ENCODE peak calls at places on chromosomes 4 and X, in five cellular contexts. B is fibroblast of villous mesenchyme, M is breast epithelium, U is psoas muscle, L is MCF 10A. V is an unnamed sample.

GRCh38 chr4:24604558-24605214 is 20.3 kb upstream of the DHX15 start:
- DNase-seq in B (no peak), M (no peak), U (no peak), L (no peak), V (no peak)

GRCh38 chr4:185202984-185203379 is 818 bp downstream of the CFAP97 start:
- DNase-seq in B (no peak), M (no peak), U (no peak), L (no peak), V (no peak)

GRCh38 chr4:73740353-73740778 is at the start of gene CXCL8:
- DNase-seq in B (peak), M (peak), U (no peak), L (peak), V (no peak)

GRCh38 chrX:26851981-26852380 is 611.2 kb downstream of the PPP4R3C start:
- DNase-seq in B (peak), M (no peak), U (no peak), L (peak), V (no peak)

GRCh38 chr4:139587452-139587851 is 31.4 kb upstream of the SETD7 start:
- DNase-seq in B (no peak), M (no peak), U (no peak), L (no peak), V (no peak)

GRCh38 chr4:152850377-152850776 is 70.6 kb downstream of the ARFIP1 start:
- DNase-seq in B (peak), M (peak), U (peak), L (peak), V (no peak)

GRCh38 chr4:137968956-137969709 is 273.0 kb downstream of the SLC7A11 start:
- DNase-seq in B (no peak), M (no peak), U (no peak), L (no peak), V (no peak)

GRCh38 chr4:6233943-6234342 is 33.6 kb upstream of the JAKMIP1 start:
- DNase-seq in B (no peak), M (no peak), U (no peak), L (no peak), V (no peak)

GRCh38 chrX:23765449-23765848 is 17.5 kb upstream of the SAT1 start:
- DNase-seq in B (no peak), M (no peak), U (no peak), L (no peak), V (no peak)

GRCh38 chr4:1488831-1489638 is 82.8 kb upstream of the NKX1-1 start:
- DNase-seq in B (no peak), M (no peak), U (peak), L (no peak), V (peak)

GRCh38 chr4:24857996-24858395 is 54.8 kb downstream of the CCDC149 start:
- DNase-seq in B (peak), M (no peak), U (no peak), L (no peak), V (no peak)

GRCh38 chr4:25590171-25590570 is 65.5 kb upstream of the SLC34A2 start:
- DNase-seq in B (no peak), M (no peak), U (no peak), L (no peak), V (no peak)

GRCh38 chr4:184385705-184386141 is 88.6 kb downstream of the IRF2 start:
- DNase-seq in B (no peak), M (peak), U (no peak), L (no peak), V (no peak)

GRCh38 chrX:102765217-102765616 is 44.7 kb downstream of the GPRASP3 start:
- DNase-seq in B (peak), M (no peak), U (no peak), L (peak), V (no peak)

GRCh38 chrX:69016220-69016941 is 148.9 kb downstream of the PJA1 start:
- DNase-seq in B (no peak), M (no peak), U (no peak), L (no peak), V (no peak)

GRCh38 chr4:103244251-103244650 is 46.1 kb upstream of the CENPE start:
- DNase-seq in B (no peak), M (no peak), U (no peak), L (peak), V (no peak)

GRCh38 chr4:168647976-168648375 is 151.1 kb downstream of the PALLD start:
- DNase-seq in B (no peak), M (no peak), U (no peak), L (no peak), V (no peak)

GRCh38 chrX:3066555-3066954 is 25.3 kb downstream of the ARSF start:
- DNase-seq in B (peak), M (no peak), U (peak), L (peak), V (no peak)

GRCh38 chr4:21757281-21757680 is 191.3 kb downstream of the KCNIP4 start:
- DNase-seq in B (peak), M (no peak), U (no peak), L (no peak), V (no peak)

DNA sequence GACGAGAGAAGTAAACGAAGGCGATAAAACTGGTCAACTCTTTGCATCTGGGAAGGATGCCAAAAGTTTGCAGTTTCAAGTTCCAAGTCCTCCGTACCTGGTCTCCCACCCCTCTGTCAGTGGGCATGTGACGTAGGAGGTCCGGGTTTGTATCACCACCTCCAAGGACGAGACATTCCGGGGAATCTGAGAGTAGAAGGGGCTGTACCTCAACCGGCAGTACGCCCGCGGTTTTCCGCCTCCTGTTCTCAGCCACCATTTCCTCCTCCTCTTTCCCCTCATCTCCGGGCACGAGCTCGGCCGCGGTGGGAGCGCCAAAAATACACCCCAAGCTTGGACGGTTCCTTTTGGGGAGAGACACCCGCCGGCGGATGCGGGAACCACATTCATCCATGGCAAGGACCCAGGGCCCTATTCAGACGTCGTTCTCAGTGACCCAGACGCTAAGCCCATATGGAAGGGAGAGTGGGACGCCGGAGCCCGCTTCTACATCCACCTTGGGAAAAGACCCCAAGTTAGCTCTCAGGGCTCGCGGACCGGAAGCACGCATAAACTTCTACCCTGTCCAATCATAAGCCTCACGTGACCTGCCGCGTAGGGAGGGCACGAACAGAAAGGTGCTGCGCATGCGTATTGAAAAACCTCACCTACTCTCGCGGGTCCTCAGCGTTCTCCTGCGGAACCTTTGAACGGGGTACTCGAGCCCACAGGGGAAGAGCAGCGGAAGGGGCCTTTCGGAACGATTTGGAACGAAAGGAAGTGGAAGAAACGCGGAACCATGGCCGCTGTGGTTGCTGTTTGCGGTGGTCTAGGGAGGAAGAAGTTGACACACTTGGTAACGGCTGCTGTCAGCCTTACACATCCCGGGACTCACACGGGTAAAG is at the start of the genes HELQ and MRPS18C:
- DNase-seq in B (peak), M (peak), U (peak), L (peak), V (peak)
- TF ChIP-seq CTCF in B (peak), M (peak), U (peak), L (peak), V (peak)

GRCh38 chr4:100294356-100294755 is 104.1 kb upstream of the DDIT4L start:
- DNase-seq in B (no peak), M (no peak), U (no peak), L (no peak), V (no peak)
- TF ChIP-seq CTCF in B (no peak), M (no peak), U (no peak), L (no peak), V (no peak)

GRCh38 chr4:122576261-122577188 is 44.3 kb downstream of the IL21 start:
- DNase-seq in B (peak), M (no peak), U (no peak), L (peak), V (no peak)
- TF ChIP-seq CTCF in B (peak), M (no peak), U (peak), L (peak), V (peak)

GRCh38 chrX:86133761-86134160 is 14.5 kb upstream of the DACH2 start:
- DNase-seq in B (peak), M (no peak), U (no peak), L (peak), V (no peak)
- TF ChIP-seq CTCF in B (peak), M (no peak), U (peak), L (peak), V (peak)

DNA sequence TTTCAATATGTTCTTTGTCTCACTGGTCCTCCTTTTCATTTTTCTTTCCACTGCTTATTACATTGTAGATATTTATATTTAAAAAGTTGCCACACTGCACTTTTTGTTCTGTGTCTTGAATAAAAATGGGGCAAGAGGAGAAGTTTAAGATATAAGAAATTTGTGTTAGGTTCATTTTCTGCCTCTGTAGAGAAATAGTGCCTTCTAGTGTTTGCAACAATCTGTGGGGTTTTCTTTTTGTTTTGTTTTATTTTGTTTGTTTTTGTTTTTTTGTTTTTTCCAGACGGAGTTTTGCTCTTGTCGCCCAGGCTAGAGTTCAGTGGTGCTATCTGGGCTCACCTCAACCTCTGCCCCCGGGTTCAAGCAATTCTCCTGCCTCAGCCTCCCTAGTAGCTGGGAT is 20.1 kb upstream of the SMIM14 start:
- DNase-seq in B (peak), M (no peak), U (no peak), L (no peak), V (no peak)
- TF ChIP-seq CTCF in B (peak), M (no peak), U (no peak), L (peak), V (peak)

GRCh38 chr4:127049506-127049905 is 583.3 kb upstream of the INTU start:
- DNase-seq in B (no peak), M (no peak), U (no peak), L (no peak), V (no peak)

GRCh38 chr4:127047930-127048329 is 584.8 kb upstream of the INTU start:
- DNase-seq in B (peak), M (no peak), U (no peak), L (no peak), V (no peak)

GRCh38 chr4:127045872-127046271 is 586.9 kb upstream of the INTU start:
- DNase-seq in B (no peak), M (no peak), U (no peak), L (peak), V (no peak)

GRCh38 chr4:127048371-127049085 is 584.2 kb upstream of the INTU start:
- DNase-seq in B (peak), M (no peak), U (no peak), L (no peak), V (no peak)
- TF ChIP-seq CTCF in B (no peak), M (no peak), U (no peak), L (no peak), V (no peak)

GRCh38 chrX:15820106-15821073 is 30.1 kb downstream of the ZRSR2 start:
- DNase-seq in B (no peak), M (no peak), U (no peak), L (no peak), V (no peak)

GRCh38 chrX:15814811-15815210 is 24.5 kb downstream of the ZRSR2 start:
- DNase-seq in B (no peak), M (no peak), U (no peak), L (no peak), V (no peak)

GRCh38 chrX:15815779-15816452 is 25.6 kb downstream of the ZRSR2 start:
- DNase-seq in B (no peak), M (no peak), U (no peak), L (peak), V (no peak)

GRCh38 chrX:15816886-15817285 is 26.6 kb downstream of the ZRSR2 start:
- DNase-seq in B (peak), M (no peak), U (no peak), L (no peak), V (no peak)

DNA sequence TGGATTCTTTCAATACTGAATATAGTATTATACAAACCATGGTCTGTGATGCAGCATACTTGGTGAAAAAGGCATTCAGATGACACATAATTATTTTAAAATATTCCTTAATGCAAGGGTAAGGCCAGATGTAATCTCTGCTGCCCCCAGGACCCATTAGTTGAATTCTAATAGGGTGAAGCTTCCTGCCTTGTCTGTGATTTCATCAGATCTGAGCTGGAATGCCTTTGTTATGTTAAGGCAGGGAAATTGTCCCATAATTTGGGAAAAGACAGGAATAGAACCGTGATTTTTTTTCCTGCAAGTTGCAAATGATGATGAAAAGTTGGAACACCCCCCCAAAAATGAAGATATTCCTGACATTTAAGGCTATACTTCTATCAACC is 26.2 kb downstream of the ZRSR2 start:
- DNase-seq in B (no peak), M (no peak), U (no peak), L (no peak), V (no peak)
- TF ChIP-seq CTCF in B (no peak), M (no peak), U (no peak), L (no peak), V (no peak)

GRCh38 chr4:13938299-13938698 is 310.8 kb upstream of the BOD1L1 start:
- DNase-seq in B (no peak), M (no peak), U (no peak), L (no peak), V (no peak)
- TF ChIP-seq CTCF in B (no peak), M (no peak), U (no peak), L (no peak), V (no peak)